ENCODE peak calls at places on chromosomes 1 and 21, in five cellular contexts. R is CD8-positive, alpha-beta memory T cell; Y is Panc1; X is breast epithelium; S is astrocyte. H is an unnamed sample.
A peak's percentile ranks its signal among the peaks of the same experiment; 100 is the strongest.

GRCh38 chr1:69029649-69030048 is 532.8 kb upstream of the DEPDC1 start:
- DNase-seq in R (no peak), X (no peak), Y (no peak), S (no peak), H (no peak)

GRCh38 chr1:29708818-29709710 is 472.7 kb downstream of the PTPRU start:
- DNase-seq in X (no peak), Y (peak; percentile 77), R (no peak), S (peak; percentile 87), H (no peak)

GRCh38 chr1:229844675-229845074 is 218.6 kb downstream of the URB2 start:
- DNase-seq in R (no peak), X (peak; percentile 20), Y (no peak), S (no peak), H (no peak)

GRCh38 chr1:41731631-41732030 is 187.1 kb downstream of the HIVEP3 start:
- DNase-seq in Y (no peak), X (no peak), R (no peak), S (no peak), H (no peak)

GRCh38 chr1:89459081-89459480 is 65.5 kb upstream of the LRRC8B start:
- DNase-seq in R (no peak), X (no peak), Y (no peak), S (no peak), H (no peak)

GRCh38 chr1:53280486-53280885 is 42.2 kb upstream of the MAGOH start:
- DNase-seq in R (no peak), Y (no peak), S (no peak), X (no peak), H (no peak)

GRCh38 chr1:40421694-40422384 is 28.4 kb upstream of the ZFP69B start:
- DNase-seq in S (peak; percentile 30), R (no peak), X (no peak), Y (no peak), H (no peak)

GRCh38 chr1:226798427-226799411 is 59.6 kb upstream of the ITPKB start:
- DNase-seq in X (no peak), S (no peak), Y (no peak), R (peak; percentile 74), H (no peak)

GRCh38 chr1:62392951-62393350 is 43.9 kb upstream of the USP1 start:
- DNase-seq in Y (no peak), X (no peak), S (no peak), R (no peak), H (no peak)

GRCh38 chr21:44971672-44971995 is 31.8 kb downstream of the SLX9 start:
- DNase-seq in R (no peak), Y (no peak), X (no peak), S (no peak), H (no peak)

GRCh38 chr1:106879538-106879937 is 176.9 kb upstream of the PRMT6 start:
- DNase-seq in S (no peak), R (no peak), X (peak; percentile 35), Y (no peak), H (no peak)

GRCh38 chr1:25467193-25467592 is 36.5 kb downstream of the MACO1 start:
- DNase-seq in S (no peak), X (no peak), R (no peak), Y (no peak), H (no peak)

GRCh38 chr1:222171005-222171404 is 376.9 kb downstream of the HHIPL2 start:
- DNase-seq in S (peak; percentile 41), Y (peak; percentile 10), R (no peak), X (no peak), H (no peak)

GRCh38 chr1:11568687-11569086 is 85.5 kb downstream of the FBXO2 start:
- DNase-seq in R (no peak), S (peak; percentile 47), X (no peak), Y (no peak), H (no peak)

GRCh38 chr1:50237081-50237480 is 128.4 kb downstream of the ELAVL4 start:
- DNase-seq in X (no peak), R (no peak), Y (no peak), S (no peak), H (no peak)

GRCh38 chr1:93614550-93615200 is 67.0 kb downstream of the BCAR3 start:
- DNase-seq in S (no peak), Y (no peak), X (no peak), R (no peak), H (no peak)

GRCh38 chr1:198624648-198624980 is 14.2 kb upstream of the PTPRC start:
- DNase-seq in Y (no peak), S (no peak), X (no peak), R (no peak), H (no peak)

GRCh38 chr1:198620951-198621824 is 17.7 kb upstream of the PTPRC start:
- DNase-seq in R (peak; percentile 83), S (no peak), Y (no peak), X (no peak), H (no peak)

GRCh38 chr1:198620198-198620597 is 18.6 kb upstream of the PTPRC start:
- DNase-seq in R (no peak), S (no peak), X (no peak), Y (no peak), H (no peak)

GRCh38 chr1:198623920-198624647 is 14.8 kb upstream of the PTPRC start:
- DNase-seq in Y (no peak), R (peak; percentile 57), S (peak; percentile 81), X (no peak), H (no peak)

GRCh38 chr1:198622532-198623218 is 16.2 kb upstream of the PTPRC start:
- DNase-seq in X (no peak), S (no peak), R (no peak), Y (no peak), H (no peak)
- H3K4me3 ChIP-seq in X (no peak overlapping the region), S (no peak overlapping the region), R (peak overlapping the region; percentile 52), Y (no peak overlapping the region), H (no peak overlapping the region)

GRCh38 chr21:41954654-41955499 is 1.1 kb upstream of the C2CD2 start:
- DNase-seq in S (no peak), R (no peak), X (no peak), Y (no peak), H (no peak)

GRCh38 chr21:41953249-41953830 is 478 bp downstream of the C2CD2 start:
- DNase-seq in R (no peak), X (no peak), Y (no peak), S (no peak), H (no peak)

GRCh38 chr21:41953831-41954653 is at the start of gene C2CD2:
- DNase-seq in R (no peak), X (no peak), S (peak; percentile 58), Y (no peak), H (peak; percentile 31)

GRCh38 chr21:41956926-41957729 is 3.3 kb upstream of the C2CD2 start:
- DNase-seq in Y (no peak), R (no peak), S (peak; percentile 79), X (no peak), H (no peak)

DNA sequence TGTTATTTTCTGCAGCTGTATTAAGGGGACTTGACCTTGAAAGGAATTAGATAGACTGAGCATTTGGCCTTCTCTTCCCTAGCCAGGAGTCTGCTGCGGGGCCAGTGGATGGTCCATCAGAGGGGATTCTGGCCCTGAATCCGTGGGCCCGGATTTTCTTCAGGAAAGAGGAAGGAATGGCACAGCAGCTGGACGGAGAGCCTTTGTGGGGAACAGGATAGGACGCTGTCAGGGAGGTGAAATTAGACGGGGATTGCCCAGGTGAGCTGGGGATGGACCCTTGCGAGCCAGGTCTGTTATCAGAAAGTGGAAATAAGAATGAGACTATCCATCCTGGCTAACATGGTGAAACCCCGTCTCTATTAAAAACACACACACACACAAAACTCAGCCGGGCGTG is 1.7 kb upstream of the C2CD2 start:
- DNase-seq in S (no peak), Y (no peak), X (no peak), R (no peak), H (no peak)
- H3K9me3 ChIP-seq in S (no peaks in the 10 kb centered on the region), Y (no peaks in the 10 kb centered on the region), X (no peaks in the 10 kb centered on the region), R (no peaks in the 10 kb centered on the region), H (no peaks in the 10 kb centered on the region)

GRCh38 chr1:33334081-33334552 is 13.2 kb upstream of the A3GALT2 start:
- DNase-seq in R (no peak), S (no peak), X (no peak), Y (no peak), H (no peak)

GRCh38 chr1:33338495-33339211 is 17.8 kb upstream of the A3GALT2 start:
- DNase-seq in R (no peak), X (peak; percentile 76), S (peak; percentile 74), Y (no peak), H (no peak)

GRCh38 chr1:33335020-33335419 is 14.1 kb upstream of the A3GALT2 start:
- DNase-seq in X (no peak), Y (no peak), R (no peak), S (no peak), H (no peak)

GRCh38 chr1:33337994-33338494 is 17.1 kb upstream of the A3GALT2 start:
- DNase-seq in X (no peak), Y (no peak), R (no peak), S (peak; percentile 72), H (no peak)

DNA sequence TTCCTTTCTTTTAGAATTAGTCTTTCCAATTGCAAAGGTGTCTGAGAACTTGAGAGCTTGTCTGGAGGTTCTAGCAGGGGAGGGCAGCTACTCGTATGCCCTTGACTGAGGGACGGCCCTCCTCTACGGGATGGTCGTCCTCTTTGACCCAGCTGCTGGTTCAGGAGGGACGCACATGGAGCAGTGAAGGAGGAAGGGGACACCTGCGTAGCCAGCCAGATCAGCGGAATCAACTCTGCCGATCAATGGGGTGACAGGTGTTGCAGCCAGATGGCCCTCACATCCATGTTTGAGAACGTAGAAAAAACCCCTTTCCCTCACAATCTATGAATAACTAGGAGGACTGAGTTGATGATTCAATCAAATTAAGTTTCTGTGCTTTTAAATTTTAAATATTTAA is 15.7 kb upstream of the A3GALT2 start:
- DNase-seq in Y (no peak), S (no peak), X (no peak), R (no peak), H (no peak)
- H3K4me1 ChIP-seq in Y (peaks cover 89% of the 10 kb centered on the region), S (peaks cover 72% of the 10 kb centered on the region), X (peaks cover 38% of the 10 kb centered on the region), R (peaks cover 10% of the 10 kb centered on the region), H (peaks cover 4% of the 10 kb centered on the region)

GRCh38 chr1:12665511-12665910 is 21.6 kb downstream of the AADACL4 start:
- DNase-seq in R (no peak), S (no peak), X (no peak), Y (no peak), H (no peak)

GRCh38 chr1:12662556-12662955 is 18.7 kb downstream of the AADACL4 start:
- DNase-seq in Y (no peak), R (no peak), X (no peak), S (no peak), H (no peak)

GRCh38 chr1:12661606-12662219 is 17.8 kb downstream of the AADACL4 start:
- DNase-seq in S (no peak), X (no peak), Y (no peak), R (no peak), H (no peak)

GRCh38 chr1:12669529-12670068 is 25.7 kb downstream of the AADACL4 start:
- DNase-seq in Y (no peak), S (no peak), R (no peak), X (no peak), H (no peak)

GRCh38 chr1:12666141-12666735 is 22.4 kb downstream of the AADACL4 start:
- DNase-seq in Y (no peak), R (no peak), S (no peak), X (no peak), H (no peak)
- H3K4me3 ChIP-seq in Y (no peak overlapping the region), R (no peak overlapping the region), S (no peak overlapping the region), X (no peak overlapping the region), H (no peak overlapping the region)

H was measured in iPS DF 6.9.